ENCODE peak calls at places on chromosome 19, in nine cellular contexts. One of them, this sample, is unnamed.

GRCh38 chr19:52991484-52991883 is 22.2 kb upstream of the ERVV-1 start:
- DNase-seq in sigmoid colon: no peak
- DNase-seq in hepatocyte: no peak
- DNase-seq in ovary: no peak
- DNase-seq in uterus: no peak
- DNase-seq in suprapubic skin: no peak
- DNase-seq in fibroblast of lung: peak; percentile 48
- DNase-seq in CD4-positive, alpha-beta memory T cell: no peak
- DNase-seq in thoracic aorta: no peak
- DNase-seq in this sample: no peak

GRCh38 chr19:17743874-17744273 is 7.4 kb upstream of the FCHO1 start:
- DNase-seq in sigmoid colon: no peak
- DNase-seq in hepatocyte: no peak
- DNase-seq in ovary: no peak
- DNase-seq in uterus: no peak
- DNase-seq in suprapubic skin: no peak
- DNase-seq in fibroblast of lung: peak; percentile 58
- DNase-seq in CD4-positive, alpha-beta memory T cell: peak; percentile 20
- DNase-seq in thoracic aorta: no peak
- DNase-seq in this sample: no peak

GRCh38 chr19:18915639-18916038 is 3.5 kb downstream of the COPE start:
- DNase-seq in sigmoid colon: no peak
- DNase-seq in hepatocyte: no peak
- DNase-seq in ovary: no peak
- DNase-seq in uterus: no peak
- DNase-seq in suprapubic skin: no peak
- DNase-seq in fibroblast of lung: peak; percentile 21
- DNase-seq in CD4-positive, alpha-beta memory T cell: no peak
- DNase-seq in thoracic aorta: no peak
- DNase-seq in this sample: peak; percentile 43

GRCh38 chr19:5142725-5143097 is 173.8 kb downstream of the KDM4B start:
- DNase-seq in sigmoid colon: no peak
- DNase-seq in hepatocyte: no peak
- DNase-seq in ovary: no peak
- DNase-seq in uterus: no peak
- DNase-seq in suprapubic skin: no peak
- DNase-seq in fibroblast of lung: no peak
- DNase-seq in CD4-positive, alpha-beta memory T cell: no peak
- DNase-seq in thoracic aorta: no peak
- DNase-seq in this sample: no peak

GRCh38 chr19:4302238-4302630 is at the start of gene TMIGD2:
- DNase-seq in sigmoid colon: no peak
- DNase-seq in hepatocyte: no peak
- DNase-seq in ovary: no peak
- DNase-seq in uterus: no peak
- DNase-seq in suprapubic skin: no peak
- DNase-seq in fibroblast of lung: no peak
- DNase-seq in CD4-positive, alpha-beta memory T cell: no peak
- DNase-seq in thoracic aorta: no peak
- DNase-seq in this sample: no peak

GRCh38 chr19:16957151-16957662 is 68.4 kb downstream of the F2RL3 start:
- DNase-seq in sigmoid colon: no peak
- DNase-seq in hepatocyte: no peak
- DNase-seq in ovary: no peak
- DNase-seq in uterus: no peak
- DNase-seq in suprapubic skin: peak; percentile 72
- DNase-seq in fibroblast of lung: no peak
- DNase-seq in CD4-positive, alpha-beta memory T cell: no peak
- DNase-seq in thoracic aorta: no peak
- DNase-seq in this sample: peak; percentile 91

GRCh38 chr19:19406878-19407639 is 1.6 kb downstream of the GATAD2A start:
- DNase-seq in sigmoid colon: peak; percentile 75
- DNase-seq in hepatocyte: peak; percentile 72
- DNase-seq in ovary: no peak
- DNase-seq in uterus: no peak
- DNase-seq in suprapubic skin: no peak
- DNase-seq in fibroblast of lung: peak; percentile 52
- DNase-seq in CD4-positive, alpha-beta memory T cell: peak; percentile 56
- DNase-seq in thoracic aorta: no peak
- DNase-seq in this sample: no peak

GRCh38 chr19:39341122-39341719 is 1.0 kb upstream of the SAMD4B start:
- DNase-seq in sigmoid colon: peak; percentile 72
- DNase-seq in hepatocyte: peak; percentile 57
- DNase-seq in ovary: peak; percentile 52
- DNase-seq in uterus: peak; percentile 43
- DNase-seq in suprapubic skin: no peak
- DNase-seq in fibroblast of lung: peak; percentile 34
- DNase-seq in CD4-positive, alpha-beta memory T cell: no peak
- DNase-seq in thoracic aorta: no peak
- DNase-seq in this sample: peak; percentile 52

GRCh38 chr19:42284641-42285341 is 15.7 kb downstream of the CIC start:
- DNase-seq in sigmoid colon: peak; percentile 79
- DNase-seq in hepatocyte: peak; percentile 30
- DNase-seq in ovary: peak; percentile 69
- DNase-seq in uterus: peak; percentile 49
- DNase-seq in suprapubic skin: no peak
- DNase-seq in fibroblast of lung: no peak
- DNase-seq in CD4-positive, alpha-beta memory T cell: peak; percentile 31
- DNase-seq in thoracic aorta: no peak
- DNase-seq in this sample: no peak

GRCh38 chr19:36152061-36152885 is at the start of gene COX7A1:
- DNase-seq in sigmoid colon: peak; percentile 92
- DNase-seq in hepatocyte: no peak
- DNase-seq in ovary: peak; percentile 70
- DNase-seq in uterus: peak; percentile 74
- DNase-seq in suprapubic skin: peak; percentile 85
- DNase-seq in fibroblast of lung: no peak
- DNase-seq in CD4-positive, alpha-beta memory T cell: no peak
- DNase-seq in thoracic aorta: no peak
- DNase-seq in this sample: peak; percentile 74

DNA sequence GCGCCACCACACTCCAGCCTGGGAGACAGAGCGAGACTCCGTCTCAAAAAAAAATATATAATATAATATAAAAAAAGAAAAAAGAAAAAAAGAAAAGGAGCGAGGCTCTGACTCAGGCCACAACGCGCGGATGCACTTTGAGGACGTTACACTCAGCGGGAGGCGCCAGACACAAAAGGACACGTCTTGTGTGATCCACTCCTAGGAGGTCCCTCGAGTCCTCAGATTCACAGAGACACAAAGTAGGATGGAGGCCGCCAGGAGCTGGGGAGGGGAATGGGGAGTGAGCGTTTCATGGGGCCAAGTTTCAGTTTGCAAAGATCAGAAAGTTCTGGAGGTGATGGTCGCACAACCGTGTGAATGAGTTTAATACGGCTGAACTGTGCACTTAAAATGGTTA is 8.5 kb upstream of the ABHD17A start:
- DNase-seq in sigmoid colon: no peak
- DNase-seq in hepatocyte: no peak
- DNase-seq in ovary: no peak
- DNase-seq in uterus: no peak
- DNase-seq in suprapubic skin: no peak
- DNase-seq in fibroblast of lung: no peak
- DNase-seq in CD4-positive, alpha-beta memory T cell: no peak
- DNase-seq in thoracic aorta: no peak
- DNase-seq in this sample: no peak
- H3K4me3 ChIP-seq in sigmoid colon: no peak overlapping the region
- H3K4me3 ChIP-seq in hepatocyte: no peak overlapping the region
- H3K4me3 ChIP-seq in ovary: no peak overlapping the region
- H3K4me3 ChIP-seq in uterus: no peak overlapping the region
- H3K4me3 ChIP-seq in suprapubic skin: no peak overlapping the region
- H3K4me3 ChIP-seq in fibroblast of lung: no peak overlapping the region
- H3K4me3 ChIP-seq in CD4-positive, alpha-beta memory T cell: no peak overlapping the region
- H3K4me3 ChIP-seq in thoracic aorta: no peak overlapping the region
- H3K4me3 ChIP-seq in this sample: no peak overlapping the region

GRCh38 chr19:307111-307531 is 15.9 kb upstream of the PLPP2 start:
- DNase-seq in sigmoid colon: no peak
- DNase-seq in hepatocyte: no peak
- DNase-seq in ovary: no peak
- DNase-seq in uterus: peak; percentile 14
- DNase-seq in suprapubic skin: no peak
- DNase-seq in fibroblast of lung: no peak
- DNase-seq in CD4-positive, alpha-beta memory T cell: no peak
- DNase-seq in thoracic aorta: no peak
- DNase-seq in this sample: no peak

GRCh38 chr19:310141-310651 is 19.0 kb upstream of the PLPP2 start:
- DNase-seq in sigmoid colon: peak; percentile 59
- DNase-seq in hepatocyte: no peak
- DNase-seq in ovary: no peak
- DNase-seq in uterus: peak; percentile 24
- DNase-seq in suprapubic skin: no peak
- DNase-seq in fibroblast of lung: no peak
- DNase-seq in CD4-positive, alpha-beta memory T cell: no peak
- DNase-seq in thoracic aorta: no peak
- DNase-seq in this sample: no peak

GRCh38 chr19:309206-309565 is 18.0 kb upstream of the PLPP2 start:
- DNase-seq in sigmoid colon: no peak
- DNase-seq in hepatocyte: no peak
- DNase-seq in ovary: no peak
- DNase-seq in uterus: peak; percentile 6
- DNase-seq in suprapubic skin: no peak
- DNase-seq in fibroblast of lung: no peak
- DNase-seq in CD4-positive, alpha-beta memory T cell: no peak
- DNase-seq in thoracic aorta: no peak
- DNase-seq in this sample: no peak

GRCh38 chr19:307793-308420 is 16.7 kb upstream of the PLPP2 start:
- DNase-seq in sigmoid colon: no peak
- DNase-seq in hepatocyte: no peak
- DNase-seq in ovary: no peak
- DNase-seq in uterus: peak; percentile 11
- DNase-seq in suprapubic skin: no peak
- DNase-seq in fibroblast of lung: no peak
- DNase-seq in CD4-positive, alpha-beta memory T cell: no peak
- DNase-seq in thoracic aorta: no peak
- DNase-seq in this sample: no peak

GRCh38 chr19:308471-309205 is 17.4 kb upstream of the PLPP2 start:
- DNase-seq in sigmoid colon: no peak
- DNase-seq in hepatocyte: no peak
- DNase-seq in ovary: no peak
- DNase-seq in uterus: peak; percentile 13
- DNase-seq in suprapubic skin: no peak
- DNase-seq in fibroblast of lung: no peak
- DNase-seq in CD4-positive, alpha-beta memory T cell: no peak
- DNase-seq in thoracic aorta: no peak
- DNase-seq in this sample: no peak
- H3K27ac ChIP-seq in sigmoid colon: no peak overlapping the region
- H3K27ac ChIP-seq in hepatocyte: no peak overlapping the region
- H3K27ac ChIP-seq in ovary: no peak overlapping the region
- H3K27ac ChIP-seq in uterus: no peak overlapping the region
- H3K27ac ChIP-seq in suprapubic skin: no peak overlapping the region
- H3K27ac ChIP-seq in fibroblast of lung: no peak overlapping the region
- H3K27ac ChIP-seq in CD4-positive, alpha-beta memory T cell: no peak overlapping the region
- H3K27ac ChIP-seq in thoracic aorta: no peak overlapping the region
- H3K27ac ChIP-seq in this sample: no peak overlapping the region

GRCh38 chr19:47098608-47099007 is 15.0 kb downstream of the ZC3H4 start:
- DNase-seq in sigmoid colon: no peak
- DNase-seq in hepatocyte: no peak
- DNase-seq in ovary: no peak
- DNase-seq in uterus: no peak
- DNase-seq in suprapubic skin: no peak
- DNase-seq in fibroblast of lung: no peak
- DNase-seq in CD4-positive, alpha-beta memory T cell: no peak
- DNase-seq in thoracic aorta: no peak
- DNase-seq in this sample: no peak
- H3K4me3 ChIP-seq in sigmoid colon: no peak overlapping the region
- H3K4me3 ChIP-seq in hepatocyte: no peak overlapping the region
- H3K4me3 ChIP-seq in ovary: no peak overlapping the region
- H3K4me3 ChIP-seq in uterus: no peak overlapping the region
- H3K4me3 ChIP-seq in suprapubic skin: no peak overlapping the region
- H3K4me3 ChIP-seq in fibroblast of lung: no peak overlapping the region
- H3K4me3 ChIP-seq in CD4-positive, alpha-beta memory T cell: no peak overlapping the region
- H3K4me3 ChIP-seq in thoracic aorta: no peak overlapping the region
- H3K4me3 ChIP-seq in this sample: no peak overlapping the region

GRCh38 chr19:2154587-2155075 is 3.3 kb upstream of the AP3D1 start:
- DNase-seq in sigmoid colon: no peak
- DNase-seq in hepatocyte: peak; percentile 10
- DNase-seq in ovary: no peak
- DNase-seq in uterus: no peak
- DNase-seq in suprapubic skin: no peak
- DNase-seq in fibroblast of lung: peak; percentile 76
- DNase-seq in CD4-positive, alpha-beta memory T cell: no peak
- DNase-seq in thoracic aorta: no peak
- DNase-seq in this sample: no peak
- H3K27ac ChIP-seq in sigmoid colon: no peak overlapping the region
- H3K27ac ChIP-seq in hepatocyte: peak overlapping the region; percentile 42
- H3K27ac ChIP-seq in ovary: no peak overlapping the region
- H3K27ac ChIP-seq in uterus: no peak overlapping the region
- H3K27ac ChIP-seq in suprapubic skin: peak overlapping the region; percentile 22
- H3K27ac ChIP-seq in fibroblast of lung: peak overlapping the region; percentile 62
- H3K27ac ChIP-seq in CD4-positive, alpha-beta memory T cell: no peak overlapping the region
- H3K27ac ChIP-seq in thoracic aorta: peak overlapping the region; percentile 70
- H3K27ac ChIP-seq in this sample: peak overlapping the region; percentile 81

GRCh38 chr19:8001651-8001994 is 3.8 kb downstream of the ELAVL1 start:
- DNase-seq in sigmoid colon: no peak
- DNase-seq in hepatocyte: no peak
- DNase-seq in ovary: no peak
- DNase-seq in uterus: no peak
- DNase-seq in suprapubic skin: no peak
- DNase-seq in fibroblast of lung: no peak
- DNase-seq in CD4-positive, alpha-beta memory T cell: no peak
- DNase-seq in thoracic aorta: no peak
- DNase-seq in this sample: no peak
- H3K4me3 ChIP-seq in sigmoid colon: peak overlapping the region; percentile 34
- H3K4me3 ChIP-seq in hepatocyte: no peak overlapping the region
- H3K4me3 ChIP-seq in ovary: no peak overlapping the region
- H3K4me3 ChIP-seq in uterus: no peak overlapping the region
- H3K4me3 ChIP-seq in suprapubic skin: peak overlapping the region; percentile 38
- H3K4me3 ChIP-seq in fibroblast of lung: no peak overlapping the region
- H3K4me3 ChIP-seq in CD4-positive, alpha-beta memory T cell: no peak overlapping the region
- H3K4me3 ChIP-seq in thoracic aorta: peak overlapping the region; percentile 63
- H3K4me3 ChIP-seq in this sample: no peak overlapping the region